ENCODE peak calls at places on chromosomes 6 and 20, in seven cellular contexts. D is fibroblast of mammary gland, A is fibroblast of lung, Y is OCI-LY7, V is Peyer's patch, U is spleen, X is bronchial epithelial cell. F is an unnamed sample.
A peak's percentile ranks its signal among the peaks of the same experiment; 100 is the strongest.

GRCh38 chr6:136563386-136564152 is 13.3 kb upstream of the MAP7 start:
- DNase-seq in D (no peak), A (no peak), Y (no peak), V (no peak), U (no peak), X (peak; percentile 33), F (no peak)

GRCh38 chr6:13635948-13636658 is 21.0 kb downstream of the NOL7 start:
- DNase-seq in D (no peak), A (no peak), Y (no peak), V (no peak), U (no peak), X (peak; percentile 48), F (no peak)

GRCh38 chr20:60453847-60454246 is 495.6 kb downstream of the CDH26 start:
- DNase-seq in D (no peak), A (no peak), Y (peak; percentile 2), V (no peak), U (no peak), X (no peak), F (no peak)

GRCh38 chr6:52141596-52141995 is 44.6 kb upstream of the IL17A start:
- DNase-seq in D (no peak), A (no peak), Y (no peak), V (no peak), U (no peak), X (no peak), F (no peak)

GRCh38 chr6:42257614-42258013 is 40.0 kb upstream of the MRPS10 start:
- DNase-seq in D (no peak), A (no peak), Y (no peak), V (no peak), U (no peak), X (no peak), F (no peak)

GRCh38 chr20:51600016-51600420 is 57.5 kb upstream of the NFATC2 start:
- DNase-seq in D (no peak), A (no peak), Y (no peak), V (no peak), U (no peak), X (no peak), F (no peak)

GRCh38 chr6:67909354-67909753 is 725.7 kb upstream of the ADGRB3 start:
- DNase-seq in D (no peak), A (no peak), Y (no peak), V (no peak), U (no peak), X (no peak), F (no peak)

GRCh38 chr6:156686429-156686939 is 90.7 kb upstream of the ARID1B start:
- DNase-seq in D (peak; percentile 53), A (peak; percentile 60), Y (peak; percentile 74), V (peak; percentile 68), U (no peak), X (peak; percentile 56), F (peak; percentile 49)

GRCh38 chr6:142088858-142089216 is 43.9 kb upstream of the GJE1 start:
- DNase-seq in D (peak; percentile 47), A (peak; percentile 67), Y (no peak), V (no peak), U (no peak), X (peak; percentile 53), F (no peak)

GRCh38 chr20:3677733-3678132 is 4.1 kb downstream of the ADAM33 start:
- DNase-seq in D (peak; percentile 46), A (peak; percentile 53), Y (no peak), V (no peak), U (no peak), X (no peak), F (no peak)

GRCh38 chr6:70998148-70998547 is 41.3 kb upstream of the B3GAT2 start:
- DNase-seq in D (no peak), A (no peak), Y (no peak), V (no peak), U (no peak), X (no peak), F (no peak)

GRCh38 chr6:138806889-138807288 is 11.0 kb downstream of the ECT2L start:
- DNase-seq in D (no peak), A (no peak), Y (no peak), V (no peak), U (no peak), X (no peak), F (no peak)

GRCh38 chr6:75480425-75480824 is 13.2 kb downstream of the FILIP1 start:
- DNase-seq in D (peak; percentile 25), A (peak; percentile 38), Y (no peak), V (no peak), U (no peak), X (no peak), F (no peak)

GRCh38 chr6:158461954-158462353 is 97.9 kb upstream of the TMEM181 start:
- DNase-seq in D (no peak), A (no peak), Y (no peak), V (no peak), U (no peak), X (no peak), F (no peak)

GRCh38 chr6:39882567-39882953 is 51.7 kb downstream of the MOCS1 start:
- DNase-seq in D (peak; percentile 91), A (peak; percentile 100), Y (no peak), V (no peak), U (no peak), X (no peak), F (no peak)

GRCh38 chr6:102068349-102068748 is 674.8 kb downstream of the GRIK2 start:
- DNase-seq in D (no peak), A (no peak), Y (no peak), V (no peak), U (no peak), X (no peak), F (no peak)

GRCh38 chr6:109454483-109455160 is 950 bp downstream of the MICAL1 start:
- DNase-seq in D (no peak), A (peak; percentile 20), Y (peak; percentile 89), V (peak; percentile 92), U (peak; percentile 94), X (no peak), F (peak; percentile 76)

GRCh38 chr20:7716286-7716972 is 223.8 kb downstream of the HAO1 start:
- DNase-seq in D (no peak), A (no peak), Y (peak; percentile 23), V (no peak), U (no peak), X (no peak), F (no peak)

GRCh38 chr20:38043512-38044300 is 10.2 kb downstream of the RPRD1B start:
- DNase-seq in D (peak; percentile 91), A (peak; percentile 91), Y (no peak), V (no peak), U (no peak), X (peak; percentile 96), F (no peak)

GRCh38 chr6:99334526-99335127 is 14.8 kb downstream of the FAXC start:
- DNase-seq in D (peak; percentile 63), A (peak; percentile 43), Y (peak; percentile 33), V (no peak), U (no peak), X (peak; percentile 70), F (no peak)

GRCh38 chr6:133778414-133778813 is 110.5 kb upstream of the TCF21 start:
- DNase-seq in D (peak; percentile 98), A (peak; percentile 90), Y (no peak), V (no peak), U (no peak), X (peak; percentile 59), F (no peak)

GRCh38 chr6:22737331-22737730 is 168.0 kb downstream of the HDGFL1 start:
- DNase-seq in D (peak; percentile 38), A (peak; percentile 51), Y (no peak), V (no peak), U (no peak), X (peak; percentile 29), F (no peak)

GRCh38 chr20:48722737-48723191 is 105.0 kb downstream of the PREX1 start:
- DNase-seq in D (no peak), A (peak; percentile 50), Y (peak; percentile 18), V (peak; percentile 56), U (peak; percentile 83), X (no peak), F (no peak)
- TF ChIP-seq CTCF in D (no peak), A (no peak), Y (no peak), V (no peak), U (no peak), X (no peak), F (no peak)

DNA sequence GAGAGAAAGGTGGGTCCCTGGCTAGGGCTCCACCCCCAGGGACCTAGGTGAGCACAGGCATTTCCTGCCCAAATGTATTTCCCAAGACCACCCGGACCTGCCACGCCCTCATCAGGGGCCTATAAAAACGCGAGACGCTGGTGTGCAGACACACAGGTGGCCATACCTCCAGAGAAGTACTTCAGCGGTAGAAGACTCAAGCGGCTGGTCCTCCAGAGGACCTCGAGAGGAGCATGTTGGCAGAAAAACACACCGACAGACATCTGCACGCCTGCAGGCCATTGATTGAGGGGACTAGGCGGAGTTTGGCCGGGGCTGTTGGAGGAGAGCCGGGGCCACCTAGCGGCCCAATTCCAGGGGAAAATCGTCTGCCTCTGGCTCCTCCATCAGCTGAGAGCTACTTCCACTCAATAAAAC is 695.8 kb upstream of the MMS22L start:
- DNase-seq in D (no peak), A (no peak), Y (no peak), V (peak; percentile 41), U (peak; percentile 41), X (no peak), F (no peak)
- TF ChIP-seq CTCF in D (no peak), A (no peak), Y (no peak), V (no peak), U (no peak), X (no peak), F (no peak)

DNA sequence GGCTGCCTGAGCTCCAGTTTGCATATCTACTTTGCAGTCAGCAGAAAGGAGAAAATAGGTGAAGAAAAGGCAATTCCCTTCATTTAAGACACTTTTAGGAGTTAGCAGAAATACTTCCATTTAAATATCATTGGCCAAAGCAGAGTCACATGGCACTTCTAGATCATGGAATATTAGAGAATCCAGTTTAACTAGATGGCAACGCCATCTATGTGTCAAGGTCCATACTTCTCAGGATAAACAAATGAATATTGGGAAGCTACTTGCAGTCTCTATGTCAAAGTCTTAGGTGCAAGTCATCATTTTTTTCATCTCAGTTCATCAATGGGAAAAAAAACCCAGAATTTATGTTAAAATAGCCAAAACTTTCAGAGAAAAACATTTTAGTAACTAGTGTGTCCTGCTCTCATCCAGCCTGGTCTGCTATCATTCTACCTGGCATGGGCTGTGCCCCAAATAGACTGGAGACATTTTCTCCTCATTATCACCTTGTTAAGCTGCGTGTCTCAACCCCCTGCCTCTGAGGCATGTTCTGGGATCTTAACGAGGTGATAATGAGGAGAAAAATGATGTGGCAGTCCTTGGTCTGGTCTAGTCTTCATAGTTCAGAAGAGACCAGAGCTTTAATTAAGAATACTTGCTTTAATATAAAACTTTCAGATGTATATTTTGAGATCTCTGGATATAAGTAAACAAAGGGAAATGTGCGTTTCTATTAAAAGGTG is 227.3 kb downstream of the TBX18 start:
- DNase-seq in D (peak; percentile 20), A (no peak), Y (no peak), V (no peak), U (no peak), X (peak; percentile 50), F (no peak)
- TF ChIP-seq CTCF in D (no peak), A (no peak), Y (no peak), V (no peak), U (no peak), X (peak; percentile 14), F (no peak)

DNA sequence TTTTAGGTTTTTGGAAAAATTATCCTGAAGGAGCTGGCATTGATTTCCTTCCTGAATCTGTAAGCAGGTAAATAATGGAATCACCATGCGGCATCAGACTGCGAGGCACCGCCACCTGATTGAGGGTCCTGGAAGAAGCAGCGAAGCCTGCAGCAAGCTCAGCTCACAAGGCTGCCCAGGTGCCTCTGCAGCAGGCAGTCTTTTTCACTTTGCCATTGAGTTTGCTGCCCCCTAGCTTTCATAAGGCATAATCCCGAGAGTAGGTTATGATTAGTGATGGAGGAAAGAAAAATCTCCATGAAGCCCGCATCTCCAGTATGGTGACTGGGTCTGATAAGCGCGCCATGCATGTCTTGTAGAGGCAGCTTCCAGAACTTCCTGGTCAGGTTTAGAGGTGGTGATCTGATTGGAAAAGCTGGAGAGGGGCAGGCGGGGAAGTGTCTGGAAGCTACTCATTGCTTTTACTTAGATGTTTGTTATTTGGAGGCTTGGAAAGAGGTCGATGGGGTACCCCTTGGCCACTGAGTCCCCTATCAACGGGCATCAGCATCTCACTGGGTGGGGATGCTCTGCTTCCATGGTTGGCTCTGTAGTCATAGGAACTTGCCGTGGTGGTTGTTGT is 26.7 kb downstream of the IYD start:
- DNase-seq in D (peak; percentile 58), A (peak; percentile 55), Y (peak; percentile 82), V (peak; percentile 71), U (no peak), X (peak; percentile 68), F (peak; percentile 59)
- TF ChIP-seq CTCF in D (peak; percentile 73), A (peak; percentile 79), Y (peak; percentile 91), V (peak; percentile 8), U (peak; percentile 74), X (peak; percentile 81), F (peak; percentile 70)

F was measured in lower lobe of right lung.